ENCODE peak calls at places on chromosomes 12 and 14, in five cellular contexts. One of them, this sample, is unnamed.
A peak's percentile ranks its signal among the peaks of the same experiment; 100 is the strongest.

GRCh38 chr12:104673294-104674062 is 216.7 kb downstream of the CHST11 start:
- DNase-seq in tibial nerve: no peak
- DNase-seq in CD8-positive, alpha-beta memory T cell: no peak
- DNase-seq in upper lobe of right lung: no peak
- DNase-seq in endodermal cell: peak; percentile 44
- DNase-seq in this sample: no peak

GRCh38 chr14:68938515-68939423 is 40.3 kb downstream of the ACTN1 start:
- DNase-seq in endodermal cell: peak; percentile 75
- DNase-seq in CD8-positive, alpha-beta memory T cell: no peak
- DNase-seq in tibial nerve: no peak
- DNase-seq in upper lobe of right lung: no peak
- DNase-seq in this sample: no peak

GRCh38 chr12:108063192-108063591 is 65.9 kb upstream of the WSCD2 start:
- DNase-seq in endodermal cell: peak; percentile 75
- DNase-seq in upper lobe of right lung: no peak
- DNase-seq in CD8-positive, alpha-beta memory T cell: no peak
- DNase-seq in tibial nerve: no peak
- DNase-seq in this sample: no peak

GRCh38 chr12:93756295-93756694 is 79.1 kb downstream of the CRADD start:
- DNase-seq in endodermal cell: no peak
- DNase-seq in CD8-positive, alpha-beta memory T cell: no peak
- DNase-seq in tibial nerve: no peak
- DNase-seq in upper lobe of right lung: no peak
- DNase-seq in this sample: no peak

GRCh38 chr12:49233842-49234526 is 30.9 kb upstream of the TUBA1C start:
- DNase-seq in CD8-positive, alpha-beta memory T cell: peak; percentile 1
- DNase-seq in tibial nerve: peak; percentile 21
- DNase-seq in endodermal cell: peak; percentile 68
- DNase-seq in upper lobe of right lung: peak; percentile 88
- DNase-seq in this sample: peak; percentile 92

GRCh38 chr14:100531591-100532121 is 55.6 kb downstream of the BEGAIN start:
- DNase-seq in endodermal cell: no peak
- DNase-seq in CD8-positive, alpha-beta memory T cell: no peak
- DNase-seq in upper lobe of right lung: peak; percentile 52
- DNase-seq in tibial nerve: peak; percentile 13
- DNase-seq in this sample: peak; percentile 36

GRCh38 chr12:1811281-1811947 is 9.0 kb upstream of the LRTM2 start:
- DNase-seq in endodermal cell: no peak
- DNase-seq in tibial nerve: no peak
- DNase-seq in upper lobe of right lung: no peak
- DNase-seq in CD8-positive, alpha-beta memory T cell: peak; percentile 18
- DNase-seq in this sample: no peak

GRCh38 chr12:127108360-127109215 is 1158.4 kb upstream of the TMEM132C start:
- DNase-seq in endodermal cell: peak; percentile 92
- DNase-seq in tibial nerve: peak; percentile 18
- DNase-seq in upper lobe of right lung: peak; percentile 68
- DNase-seq in CD8-positive, alpha-beta memory T cell: peak; percentile 16
- DNase-seq in this sample: peak; percentile 63

GRCh38 chr12:95611676-95612309 is 60.5 kb upstream of the USP44 start:
- DNase-seq in upper lobe of right lung: no peak
- DNase-seq in CD8-positive, alpha-beta memory T cell: no peak
- DNase-seq in tibial nerve: no peak
- DNase-seq in endodermal cell: no peak
- DNase-seq in this sample: no peak

GRCh38 chr14:55645148-55645547 is 65.1 kb downstream of the KTN1 start:
- DNase-seq in endodermal cell: no peak
- DNase-seq in upper lobe of right lung: no peak
- DNase-seq in tibial nerve: no peak
- DNase-seq in CD8-positive, alpha-beta memory T cell: no peak
- DNase-seq in this sample: no peak

GRCh38 chr12:59600174-59600573 is 4.3 kb downstream of the SLC16A7 start:
- DNase-seq in upper lobe of right lung: no peak
- DNase-seq in endodermal cell: no peak
- DNase-seq in tibial nerve: no peak
- DNase-seq in CD8-positive, alpha-beta memory T cell: no peak
- DNase-seq in this sample: no peak

GRCh38 chr12:59595097-59595496 is 732 bp upstream of the SLC16A7 start:
- DNase-seq in upper lobe of right lung: no peak
- DNase-seq in CD8-positive, alpha-beta memory T cell: no peak
- DNase-seq in endodermal cell: no peak
- DNase-seq in tibial nerve: no peak
- DNase-seq in this sample: no peak

GRCh38 chr12:59596232-59597143 is 659 bp downstream of the SLC16A7 start:
- DNase-seq in endodermal cell: peak; percentile 92
- DNase-seq in CD8-positive, alpha-beta memory T cell: peak; percentile 90
- DNase-seq in upper lobe of right lung: peak; percentile 87
- DNase-seq in tibial nerve: peak; percentile 67
- DNase-seq in this sample: peak; percentile 79

GRCh38 chr12:59595557-59596231 is at the start of gene SLC16A7:
- DNase-seq in upper lobe of right lung: peak; percentile 94
- DNase-seq in tibial nerve: peak; percentile 67
- DNase-seq in CD8-positive, alpha-beta memory T cell: peak; percentile 85
- DNase-seq in endodermal cell: peak; percentile 94
- DNase-seq in this sample: peak; percentile 89
- H3K4me3 ChIP-seq in upper lobe of right lung: peak within 1 kb of the TSS; percentile 78
- H3K4me3 ChIP-seq in tibial nerve: peak within 1 kb of the TSS; percentile 71
- H3K4me3 ChIP-seq in CD8-positive, alpha-beta memory T cell: peak within 1 kb of the TSS; percentile 95
- H3K4me3 ChIP-seq in endodermal cell: peak within 1 kb of the TSS; percentile 90
- H3K4me3 ChIP-seq in this sample: peak within 1 kb of the TSS; percentile 78

DNA sequence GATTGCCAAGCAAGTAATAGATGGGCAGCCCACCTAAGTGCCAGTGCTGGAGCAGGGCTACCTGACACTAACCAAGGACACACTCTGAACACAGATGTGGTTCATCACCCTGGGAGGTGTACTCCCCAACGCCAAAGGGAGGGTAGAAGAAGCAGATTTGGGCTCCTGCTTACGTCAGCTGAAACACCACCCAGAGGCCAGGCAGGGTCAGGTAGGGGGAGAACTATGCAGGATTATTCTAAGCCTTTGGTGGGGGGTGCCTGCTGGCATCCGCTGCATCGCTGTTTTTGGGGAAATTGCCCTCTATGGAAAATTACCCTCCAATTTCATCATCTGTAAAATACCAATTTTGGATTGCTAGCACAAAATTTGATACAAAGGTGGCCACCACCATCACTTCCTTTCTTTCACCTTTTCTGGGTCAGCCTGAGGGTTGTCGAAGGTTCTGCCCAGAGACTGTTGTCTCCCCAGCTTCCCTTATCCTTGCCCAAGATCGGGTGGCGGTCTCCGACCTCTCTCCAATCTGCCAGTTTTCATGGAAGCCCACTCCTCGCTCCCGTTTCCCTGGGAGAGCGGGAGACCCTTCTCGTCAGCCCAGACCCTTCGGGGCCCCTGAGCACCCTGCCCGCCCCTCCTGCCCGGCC is 535 bp downstream of the BIN2 start:
- DNase-seq in endodermal cell: no peak
- DNase-seq in CD8-positive, alpha-beta memory T cell: peak; percentile 71
- DNase-seq in upper lobe of right lung: no peak
- DNase-seq in tibial nerve: no peak
- DNase-seq in this sample: no peak
- H3K27ac ChIP-seq in endodermal cell: no peak overlapping the region
- H3K27ac ChIP-seq in CD8-positive, alpha-beta memory T cell: peak overlapping the region; percentile 94
- H3K27ac ChIP-seq in upper lobe of right lung: peak overlapping the region; percentile 90
- H3K27ac ChIP-seq in tibial nerve: peak overlapping the region; percentile 58
- H3K27ac ChIP-seq in this sample: peak overlapping the region; percentile 89

DNA sequence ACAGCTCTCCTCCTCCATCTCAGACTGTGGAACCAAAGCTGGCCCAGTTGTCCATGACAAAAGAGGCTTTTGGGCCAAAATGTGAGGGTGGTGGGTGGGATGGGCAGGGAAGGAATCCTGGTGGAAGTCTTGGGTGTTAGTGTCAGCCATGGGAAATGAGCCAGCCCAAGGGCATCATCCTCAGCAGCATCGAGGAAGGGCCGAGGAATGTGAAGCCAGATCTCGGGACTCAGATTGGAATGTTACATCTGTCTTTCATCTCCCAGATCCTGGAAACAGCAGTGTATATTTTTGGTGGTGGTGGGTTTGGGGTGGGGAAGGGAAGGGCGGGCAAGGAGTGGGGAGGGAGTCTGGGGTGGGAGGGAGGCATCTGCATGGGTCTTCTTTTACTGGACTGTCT is 11.8 kb upstream of the TAMALIN start:
- DNase-seq in tibial nerve: no peak
- DNase-seq in endodermal cell: no peak
- DNase-seq in upper lobe of right lung: no peak
- DNase-seq in CD8-positive, alpha-beta memory T cell: no peak
- DNase-seq in this sample: no peak
- H3K36me3 ChIP-seq in tibial nerve: no peaks in the 10 kb centered on the region
- H3K36me3 ChIP-seq in endodermal cell: peaks cover 72% of the 10 kb centered on the region
- H3K36me3 ChIP-seq in upper lobe of right lung: peaks cover 37% of the 10 kb centered on the region
- H3K36me3 ChIP-seq in CD8-positive, alpha-beta memory T cell: no peaks in the 10 kb centered on the region
- H3K36me3 ChIP-seq in this sample: peaks cover 56% of the 10 kb centered on the region

GRCh38 chr14:67240168-67240932 is 885 bp upstream of the PALS1 start:
- DNase-seq in upper lobe of right lung: peak; percentile 86
- DNase-seq in endodermal cell: peak; percentile 73
- DNase-seq in tibial nerve: no peak
- DNase-seq in CD8-positive, alpha-beta memory T cell: no peak
- DNase-seq in this sample: peak; percentile 82
- H3K4me3 ChIP-seq in upper lobe of right lung: peak overlapping the region; percentile 93
- H3K4me3 ChIP-seq in endodermal cell: peak overlapping the region; percentile 92
- H3K4me3 ChIP-seq in tibial nerve: peak overlapping the region; percentile 100
- H3K4me3 ChIP-seq in CD8-positive, alpha-beta memory T cell: peak overlapping the region; percentile 81
- H3K4me3 ChIP-seq in this sample: peak overlapping the region; percentile 88

GRCh38 chr12:69987453-69988102 is 162.6 kb downstream of the MYRFL start:
- DNase-seq in CD8-positive, alpha-beta memory T cell: no peak
- DNase-seq in endodermal cell: no peak
- DNase-seq in tibial nerve: no peak
- DNase-seq in upper lobe of right lung: no peak
- DNase-seq in this sample: no peak
- H3K27ac ChIP-seq in CD8-positive, alpha-beta memory T cell: no peak overlapping the region
- H3K27ac ChIP-seq in endodermal cell: no peak overlapping the region
- H3K27ac ChIP-seq in tibial nerve: peak overlapping the region; percentile 62
- H3K27ac ChIP-seq in upper lobe of right lung: peak overlapping the region; percentile 33
- H3K27ac ChIP-seq in this sample: peak overlapping the region; percentile 57

DNA sequence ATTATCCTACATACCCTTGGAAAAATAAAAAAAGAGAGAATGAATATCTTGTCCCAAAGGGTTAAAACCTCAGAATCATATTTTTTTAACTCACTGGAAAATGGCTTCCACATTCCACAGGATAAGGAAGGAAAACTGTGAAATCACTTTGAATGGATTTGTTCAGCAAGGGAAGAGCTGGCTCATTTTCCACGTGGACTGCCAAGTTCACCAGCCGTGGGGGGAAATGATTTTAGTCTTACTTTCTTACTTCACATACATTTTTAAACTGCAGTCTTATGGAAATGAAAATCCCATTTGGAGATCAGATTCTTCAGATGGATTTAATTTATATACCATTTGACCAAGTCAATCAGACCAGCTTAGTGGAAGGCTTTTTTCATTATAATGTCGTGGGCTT is 29.9 kb upstream of the AEBP2 start:
- DNase-seq in CD8-positive, alpha-beta memory T cell: no peak
- DNase-seq in tibial nerve: no peak
- DNase-seq in endodermal cell: no peak
- DNase-seq in upper lobe of right lung: no peak
- DNase-seq in this sample: no peak
- H3K36me3 ChIP-seq in CD8-positive, alpha-beta memory T cell: no peaks in the 10 kb centered on the region
- H3K36me3 ChIP-seq in tibial nerve: no peaks in the 10 kb centered on the region
- H3K36me3 ChIP-seq in endodermal cell: no peaks in the 10 kb centered on the region
- H3K36me3 ChIP-seq in upper lobe of right lung: no peaks in the 10 kb centered on the region
- H3K36me3 ChIP-seq in this sample: no peaks in the 10 kb centered on the region

GRCh38 chr14:51304428-51304827 is 64.4 kb downstream of the TMX1 start:
- DNase-seq in upper lobe of right lung: no peak
- DNase-seq in tibial nerve: no peak
- DNase-seq in CD8-positive, alpha-beta memory T cell: no peak
- DNase-seq in endodermal cell: no peak
- DNase-seq in this sample: no peak
- H3K4me3 ChIP-seq in upper lobe of right lung: no peak overlapping the region
- H3K4me3 ChIP-seq in tibial nerve: no peak overlapping the region
- H3K4me3 ChIP-seq in CD8-positive, alpha-beta memory T cell: no peak overlapping the region
- H3K4me3 ChIP-seq in endodermal cell: no peak overlapping the region
- H3K4me3 ChIP-seq in this sample: no peak overlapping the region

GRCh38 chr14:37034410-37035285 is 137.8 kb downstream of the SLC25A21 start:
- DNase-seq in tibial nerve: no peak
- DNase-seq in endodermal cell: no peak
- DNase-seq in CD8-positive, alpha-beta memory T cell: no peak
- DNase-seq in upper lobe of right lung: no peak
- DNase-seq in this sample: no peak
- H3K27ac ChIP-seq in tibial nerve: no peak overlapping the region
- H3K27ac ChIP-seq in endodermal cell: no peak overlapping the region
- H3K27ac ChIP-seq in CD8-positive, alpha-beta memory T cell: no peak overlapping the region
- H3K27ac ChIP-seq in upper lobe of right lung: no peak overlapping the region
- H3K27ac ChIP-seq in this sample: no peak overlapping the region

GRCh38 chr12:113950873-113951272 is 15.3 kb downstream of the RBM19 start:
- DNase-seq in upper lobe of right lung: no peak
- DNase-seq in endodermal cell: no peak
- DNase-seq in CD8-positive, alpha-beta memory T cell: no peak
- DNase-seq in tibial nerve: no peak
- DNase-seq in this sample: no peak
- H3K36me3 ChIP-seq in upper lobe of right lung: peaks cover 84% of the 10 kb centered on the region
- H3K36me3 ChIP-seq in endodermal cell: peaks cover 80% of the 10 kb centered on the region
- H3K36me3 ChIP-seq in CD8-positive, alpha-beta memory T cell: peaks cover 71% of the 10 kb centered on the region
- H3K36me3 ChIP-seq in tibial nerve: peaks cover 5% of the 10 kb centered on the region
- H3K36me3 ChIP-seq in this sample: peaks cover 99% of the 10 kb centered on the region

GRCh38 chr12:4271433-4272013 is 2.0 kb upstream of the CCND2 start:
- DNase-seq in tibial nerve: no peak
- DNase-seq in CD8-positive, alpha-beta memory T cell: no peak
- DNase-seq in upper lobe of right lung: no peak
- DNase-seq in endodermal cell: peak; percentile 90
- DNase-seq in this sample: no peak
- H3K4me3 ChIP-seq in tibial nerve: peak overlapping the region; percentile 73
- H3K4me3 ChIP-seq in CD8-positive, alpha-beta memory T cell: peak overlapping the region; percentile 95
- H3K4me3 ChIP-seq in upper lobe of right lung: peak overlapping the region; percentile 77
- H3K4me3 ChIP-seq in endodermal cell: peak overlapping the region; percentile 73
- H3K4me3 ChIP-seq in this sample: peak overlapping the region; percentile 77